ENCODE peak calls at places on chromosomes 1 and 21, in ten cellular contexts. L is HT-29; W is RWPE1; Z is NCI-H1105; F is left cardiac atrium; N is type B pancreatic cell; J is stimulated activated naive CD8-positive, alpha-beta T cell treated with anti-CD3 and anti-CD28 coated beads, Interleukin-15, Interleukin-2, amounts not matched to agents 100 U/mL and 50 U/mL, for 24 hours; D is CD8-positive, alpha-beta T cell; P is CD8-positive, alpha-beta memory T cell; G is transverse colon. A is an unnamed sample.

GRCh38 chr1:24966724-24967346 is 36.8 kb upstream of the RUNX3 start:
- DNase-seq in L (no peak), W (peak; percentile 69), Z (no peak), F (no peak), N (no peak), J (peak; percentile 88), D (no peak), P (peak; percentile 54), G (no peak), A (no peak)

GRCh38 chr1:151590961-151591360 is 20.9 kb upstream of the SNX27 start:
- DNase-seq in L (no peak), W (no peak), Z (no peak), F (no peak), N (no peak), J (no peak), D (no peak), P (no peak), G (no peak), A (no peak)

GRCh38 chr1:181714428-181714827 is 231.1 kb downstream of the CACNA1E start:
- DNase-seq in L (no peak), W (peak; percentile 36), Z (no peak), F (no peak), N (peak; percentile 8), J (no peak), D (no peak), P (no peak), G (no peak), A (no peak)

GRCh38 chr1:205739348-205740160 is 10.4 kb downstream of the NUCKS1 start:
- DNase-seq in L (no peak), W (no peak), Z (no peak), F (no peak), N (no peak), J (no peak), D (no peak), P (no peak), G (no peak), A (no peak)

GRCh38 chr1:205488074-205488723 is 16.3 kb upstream of the CDK18 start:
- DNase-seq in L (peak; percentile 66), W (peak; percentile 89), Z (peak; percentile 61), F (peak; percentile 48), N (no peak), J (peak; percentile 63), D (peak; percentile 30), P (peak; percentile 30), G (peak; percentile 49), A (no peak)

GRCh38 chr21:42236014-42236413 is 17.1 kb downstream of the ABCG1 start:
- DNase-seq in L (no peak), W (no peak), Z (no peak), F (peak; percentile 56), N (no peak), J (no peak), D (no peak), P (no peak), G (no peak), A (no peak)

GRCh38 chr1:55420866-55421265 is 205.7 kb upstream of the USP24 start:
- DNase-seq in L (no peak), W (no peak), Z (no peak), F (no peak), N (no peak), J (no peak), D (no peak), P (no peak), G (no peak), A (no peak)

GRCh38 chr1:25042876-25043580 is 113.0 kb upstream of the RUNX3 start:
- DNase-seq in L (no peak), W (no peak), Z (no peak), F (no peak), N (no peak), J (no peak), D (no peak), P (no peak), G (no peak), A (no peak)

GRCh38 chr21:25149022-25149421 is 458.3 kb downstream of the MRPL39 start:
- DNase-seq in L (no peak), W (no peak), Z (no peak), F (no peak), N (no peak), J (no peak), D (no peak), P (no peak), G (peak; percentile 29), A (no peak)

GRCh38 chr1:30919025-30919881 is 10.7 kb upstream of the SDC3 start:
- DNase-seq in L (no peak), W (no peak), Z (no peak), F (no peak), N (peak; percentile 29), J (no peak), D (no peak), P (no peak), G (no peak), A (peak; percentile 56)

GRCh38 chr1:54475357-54476230 is 69.4 kb upstream of the SSBP3 start:
- DNase-seq in L (no peak), W (no peak), Z (no peak), F (no peak), N (no peak), J (peak; percentile 32), D (no peak), P (peak; percentile 67), G (no peak), A (no peak)

GRCh38 chr1:211148371-211148770 is 14.4 kb upstream of the KCNH1 start:
- DNase-seq in L (no peak), W (no peak), Z (no peak), F (no peak), N (no peak), J (no peak), D (no peak), P (no peak), G (no peak), A (no peak)

GRCh38 chr1:211327341-211327921 is 798 bp downstream of the TRAF5 start:
- DNase-seq in L (no peak), W (peak; percentile 51), Z (no peak), F (no peak), N (no peak), J (no peak), D (peak; percentile 25), P (peak; percentile 44), G (peak; percentile 61), A (no peak)

GRCh38 chr1:111836111-111836510 is 80.4 kb downstream of the DDX20 start:
- DNase-seq in L (no peak), W (no peak), Z (no peak), F (no peak), N (no peak), J (no peak), D (no peak), P (no peak), G (no peak), A (no peak)

GRCh38 chr1:3319874-3320245 is 134.6 kb upstream of the ARHGEF16 start:
- DNase-seq in L (peak; percentile 90), W (peak; percentile 76), Z (peak; percentile 50), F (no peak), N (no peak), J (peak; percentile 43), D (no peak), P (no peak), G (peak; percentile 72), A (peak; percentile 64)

GRCh38 chr1:16302709-16303627 is 49.3 kb downstream of the FBXO42 start:
- DNase-seq in L (no peak), W (no peak), Z (no peak), F (no peak), N (no peak), J (no peak), D (no peak), P (no peak), G (no peak), A (no peak)

GRCh38 chr1:192545781-192546521 is 29.6 kb upstream of the RGS1 start:
- DNase-seq in L (peak; percentile 39), W (no peak), Z (no peak), F (no peak), N (no peak), J (no peak), D (no peak), P (no peak), G (no peak), A (no peak)

GRCh38 chr1:234237416-234237815 is 135.8 kb upstream of the COA6 start:
- DNase-seq in L (no peak), W (no peak), Z (no peak), F (no peak), N (no peak), J (no peak), D (no peak), P (no peak), G (no peak), A (peak; percentile 18)

GRCh38 chr1:155835548-155835947 is 21.5 kb downstream of the GON4L start:
- DNase-seq in L (no peak), W (no peak), Z (no peak), F (no peak), N (no peak), J (no peak), D (no peak), P (no peak), G (no peak), A (no peak)

GRCh38 chr1:41476807-41477361 is 7.6 kb downstream of the EDN2 start:
- DNase-seq in L (no peak), W (no peak), Z (no peak), F (no peak), N (no peak), J (no peak), D (no peak), P (no peak), G (peak; percentile 89), A (no peak)

GRCh38 chr1:51566260-51566659 is 47.2 kb upstream of the EPS15 start:
- DNase-seq in L (no peak), W (no peak), Z (no peak), F (no peak), N (no peak), J (no peak), D (no peak), P (no peak), G (no peak), A (no peak)

GRCh38 chr1:51417496-51418383 is 87.4 kb upstream of the TTC39A start:
- DNase-seq in L (no peak), W (no peak), Z (no peak), F (no peak), N (no peak), J (no peak), D (no peak), P (no peak), G (no peak), A (no peak)

GRCh38 chr21:43975469-43976098 is 36.5 kb upstream of the TRAPPC10 start:
- DNase-seq in L (peak; percentile 52), W (peak; percentile 64), Z (peak; percentile 65), F (peak; percentile 77), N (peak; percentile 86), J (peak; percentile 86), D (peak; percentile 73), P (peak; percentile 65), G (peak; percentile 82), A (peak; percentile 84)

GRCh38 chr21:37263827-37264226 is 3.3 kb downstream of the VPS26C start:
- DNase-seq in L (no peak), W (no peak), Z (no peak), F (no peak), N (no peak), J (no peak), D (no peak), P (no peak), G (no peak), A (peak; percentile 52)

GRCh38 chr1:181088079-181089016 is at the start of gene IER5:
- DNase-seq in L (peak; percentile 98), W (peak; percentile 93), Z (peak; percentile 95), F (peak; percentile 95), N (peak; percentile 97), J (peak; percentile 96), D (peak; percentile 95), P (peak; percentile 94), G (peak; percentile 99), A (peak; percentile 98)

GRCh38 chr1:57066980-57067615 is 101.3 kb upstream of the C8B start:
- DNase-seq in L (no peak), W (no peak), Z (no peak), F (no peak), N (no peak), J (no peak), D (no peak), P (no peak), G (no peak), A (no peak)

GRCh38 chr1:100362821-100363466 is 10.6 kb downstream of the CDC14A start:
- DNase-seq in L (no peak), W (no peak), Z (no peak), F (no peak), N (no peak), J (no peak), D (no peak), P (peak; percentile 55), G (no peak), A (no peak)

GRCh38 chr1:109274533-109275476 is 8.1 kb downstream of the PSRC1 start:
- DNase-seq in L (peak; percentile 68), W (peak; percentile 85), Z (no peak), F (no peak), N (peak; percentile 71), J (no peak), D (no peak), P (no peak), G (peak; percentile 64), A (peak; percentile 68)

A was measured in right atrium auricular region.